ENCODE peak calls at places on chromosomes 4 and X, in six cellular contexts. N is ureter; T is activated CD4-positive, alpha-beta memory T cell treated with anti-CD3 and anti-CD28 coated beads, Interleukin-2, amount 10 ng/mL, durations not matched to agents 7 days and 5 days; F is PC-9; V is CD4-positive, alpha-beta T cell; E is NCI-H1092 treated with DMSO at 0.1 percent for 48 hours. Y is an unnamed sample.

GRCh38 chrX:72028701-72029470 is 102.8 kb downstream of the RTL5 start:
- DNase-seq in F (no peak), V (no peak), N (peak), E (no peak), T (no peak), Y (no peak)

GRCh38 chr4:1082215-1083182 is 30.9 kb downstream of the RNF212 start:
- DNase-seq in V (no peak), E (peak), N (peak), T (no peak), F (peak), Y (no peak)

GRCh38 chr4:145623831-145624230 is 4.6 kb downstream of the MMAA start:
- DNase-seq in V (no peak), T (no peak), F (no peak), E (no peak), N (no peak), Y (no peak)

GRCh38 chrX:39559229-39559628 is 538.5 kb downstream of the BCOR start:
- DNase-seq in F (no peak), N (no peak), T (no peak), E (no peak), V (no peak), Y (no peak)

GRCh38 chr4:31053451-31053850 is 333.3 kb downstream of the PCDH7 start:
- DNase-seq in F (no peak), V (no peak), N (no peak), E (no peak), T (no peak), Y (no peak)

GRCh38 chr4:1214101-1215095 is 34.5 kb downstream of the CTBP1 start:
- DNase-seq in N (no peak), E (no peak), V (no peak), F (no peak), T (no peak), Y (no peak)

GRCh38 chr4:53055716-53056413 is 193.7 kb downstream of the RASL11B start:
- DNase-seq in V (no peak), F (no peak), E (no peak), N (no peak), T (no peak), Y (no peak)

GRCh38 chr4:26822546-26822945 is 38.1 kb upstream of the STIM2 start:
- DNase-seq in T (no peak), N (no peak), V (no peak), E (no peak), F (no peak), Y (no peak)

GRCh38 chr4:103046416-103047290 is 27.1 kb upstream of the SLC9B1 start:
- DNase-seq in T (peak), V (peak), N (no peak), F (no peak), E (peak), Y (no peak)

GRCh38 chr4:138870739-138871633 is 144.6 kb upstream of the NOCT start:
- DNase-seq in F (peak), V (no peak), T (peak), E (peak), N (peak), Y (peak)

Y was measured in T-helper 9 cell.